ENCODE peak calls at places on chromosomes 16 and 17, in five cellular contexts. H is AG08395; V is activated naive CD4-positive, alpha-beta T cell; Z is hepatocyte; W is HS-5. X is an unnamed sample.

GRCh38 chr17:61647044-61647443 is 56.0 kb upstream of the NACA2 start:
- DNase-seq in H (peak), W (peak), Z (no peak), V (no peak), X (peak)

GRCh38 chr17:42249681-42250446 is 26.3 kb downstream of the STAT5B start:
- DNase-seq in W (no peak), Z (no peak), V (no peak), H (no peak), X (no peak)

GRCh38 chr17:6577686-6578263 is 21.4 kb upstream of the PITPNM3 start:
- DNase-seq in Z (no peak), H (no peak), V (no peak), W (no peak), X (no peak)

GRCh38 chr16:56603589-56603988 is 4.8 kb upstream of the MT2A start:
- DNase-seq in W (no peak), H (peak), V (no peak), Z (peak), X (peak)

GRCh38 chr16:383326-384020 is 1.7 kb upstream of the PGAP6 start:
- DNase-seq in W (no peak), V (no peak), Z (peak), H (no peak), X (no peak)

GRCh38 chr17:50689956-50690886 is 17.5 kb downstream of the ANKRD40 start:
- DNase-seq in W (no peak), Z (no peak), V (no peak), H (no peak), X (no peak)

GRCh38 chr16:4663756-4664465 is 29.5 kb upstream of the NUDT16L1 start:
- DNase-seq in W (no peak), V (no peak), H (no peak), Z (no peak), X (peak)

GRCh38 chr17:69342896-69343644 is 16.1 kb upstream of the ABCA5 start:
- DNase-seq in V (no peak), Z (no peak), W (no peak), H (no peak), X (no peak)

GRCh38 chr17:72189781-72190593 is 69.2 kb downstream of the SOX9 start:
- DNase-seq in Z (no peak), V (no peak), H (no peak), W (no peak), X (no peak)

GRCh38 chr17:81552244-81553017 is at the start of gene FAAP100:
- DNase-seq in V (peak), W (peak), Z (peak), H (peak), X (peak)

GRCh38 chr17:29722411-29723198 is 99.9 kb upstream of the CORO6 start:
- DNase-seq in V (no peak), W (no peak), Z (peak), H (peak), X (peak)

GRCh38 chr17:36482611-36483504 is 3.6 kb upstream of the ZNHIT3 start:
- DNase-seq in Z (peak), V (peak), H (peak), W (peak), X (peak)

GRCh38 chr16:10080031-10080772 is 102.0 kb downstream of the GRIN2A start:
- DNase-seq in V (no peak), H (peak), Z (peak), W (peak), X (peak)

GRCh38 chr17:36721560-36722120 is 120.3 kb downstream of the MRM1 start:
- DNase-seq in W (no peak), H (no peak), Z (no peak), V (no peak), X (no peak)

GRCh38 chr16:65782537-65783290 is 583.8 kb upstream of the CDH5 start:
- DNase-seq in W (peak), Z (no peak), V (no peak), H (peak), X (peak)

GRCh38 chr17:76235883-76236282 is 4.4 kb downstream of the RNF157 start:
- DNase-seq in W (no peak), Z (no peak), V (no peak), H (no peak), X (no peak)

GRCh38 chr17:74019860-74020259 is 183.6 kb upstream of the RPL38 start:
- DNase-seq in H (no peak), W (no peak), V (no peak), Z (no peak), X (no peak)